ENCODE peak calls at places on chromosomes 5 and 9, in four cellular contexts. Y is HCT116, W is myocyte, R is psoas muscle. E is an unnamed sample.

GRCh38 chr5:1545798-1546355 is 22.1 kb upstream of the LPCAT1 start:
- DNase-seq in Y (no peak), W (no peak), R (no peak), E (no peak)

GRCh38 chr5:89281211-89281610 is 398.2 kb upstream of the MEF2C start:
- DNase-seq in Y (no peak), W (no peak), R (no peak), E (no peak)

GRCh38 chr5:139960723-139961383 is 82.2 kb downstream of the NRG2 start:
- DNase-seq in Y (no peak), W (no peak), R (no peak), E (no peak)

GRCh38 chr5:113090336-113091106 is 113.9 kb downstream of the DCP2 start:
- DNase-seq in Y (no peak), W (peak), R (no peak), E (peak)

GRCh38 chr5:77010281-77010680 is 19.9 kb upstream of the AGGF1 start:
- DNase-seq in Y (no peak), W (no peak), R (no peak), E (peak)

GRCh38 chr9:109411069-109411761 is 86.9 kb downstream of the PTPN3 start:
- DNase-seq in Y (no peak), W (no peak), R (no peak), E (no peak)

GRCh38 chr5:1663186-1663585 is 136.5 kb downstream of the MRPL36 start:
- DNase-seq in Y (no peak), W (no peak), R (no peak), E (no peak)

GRCh38 chr5:68315679-68316271 is 100.2 kb downstream of the PIK3R1 start:
- DNase-seq in Y (no peak), W (peak), R (no peak), E (no peak)

GRCh38 chr5:6572825-6573380 is 59.9 kb downstream of the NSUN2 start:
- DNase-seq in Y (no peak), W (no peak), R (no peak), E (no peak)

GRCh38 chr9:99818439-99818992 is 3.2 kb upstream of the NR4A3 start:
- DNase-seq in Y (no peak), W (peak), R (no peak), E (no peak)

GRCh38 chr5:76547242-76547890 is 75.8 kb downstream of the F2RL2 start:
- DNase-seq in Y (no peak), W (no peak), R (no peak), E (no peak)

GRCh38 chr5:59810041-59810440 is 83.5 kb downstream of the PDE4D start:
- DNase-seq in Y (peak), W (peak), R (peak), E (peak)

GRCh38 chr9:130908878-130909356 is 12.3 kb upstream of the QRFP start:
- DNase-seq in Y (no peak), W (no peak), R (no peak), E (no peak)

GRCh38 chr9:135702002-135702721 is at the start of gene KCNT1:
- DNase-seq in Y (no peak), W (peak), R (peak), E (peak)

E was measured in astrocyte of the hippocampus.